ENCODE peak calls at places on chromosomes 4 and X, in ten cellular contexts. One of them, this sample, is unnamed.

GRCh38 chr4:24143741-24144140 is 253.9 kb upstream of the PPARGC1A start:
- DNase-seq in heart left ventricle: no peak
- DNase-seq in ovary: no peak
- DNase-seq in right lobe of liver: no peak
- DNase-seq in Peyer's patch: no peak
- DNase-seq in vagina: no peak
- DNase-seq in IMR-90: no peak
- DNase-seq in sigmoid colon: no peak
- DNase-seq in A549: no peak
- DNase-seq in uterus: peak; percentile 16
- DNase-seq in this sample: no peak

GRCh38 chr4:45438047-45438446 is 685.8 kb downstream of the GABRG1 start:
- DNase-seq in vagina: no peak
- DNase-seq in uterus: no peak
- DNase-seq in heart left ventricle: no peak
- DNase-seq in A549: no peak
- DNase-seq in sigmoid colon: no peak
- DNase-seq in ovary: no peak
- DNase-seq in Peyer's patch: no peak
- DNase-seq in IMR-90: no peak
- DNase-seq in right lobe of liver: no peak
- DNase-seq in this sample: no peak

GRCh38 chrX:2391869-2392606 is 108.7 kb downstream of the DHRSX start:
- DNase-seq in sigmoid colon: no peak
- DNase-seq in uterus: no peak
- DNase-seq in vagina: no peak
- DNase-seq in heart left ventricle: no peak
- DNase-seq in right lobe of liver: no peak
- DNase-seq in IMR-90: peak; percentile 82
- DNase-seq in ovary: no peak
- DNase-seq in A549: peak; percentile 98
- DNase-seq in Peyer's patch: no peak
- DNase-seq in this sample: no peak

GRCh38 chr4:90515191-90515590 is 388.0 kb downstream of the CCSER1 start:
- DNase-seq in A549: no peak
- DNase-seq in vagina: no peak
- DNase-seq in heart left ventricle: no peak
- DNase-seq in Peyer's patch: no peak
- DNase-seq in IMR-90: no peak
- DNase-seq in ovary: no peak
- DNase-seq in right lobe of liver: no peak
- DNase-seq in sigmoid colon: no peak
- DNase-seq in uterus: no peak
- DNase-seq in this sample: no peak

GRCh38 chr4:186676531-186677158 is 47.0 kb downstream of the FAT1 start:
- DNase-seq in sigmoid colon: no peak
- DNase-seq in heart left ventricle: no peak
- DNase-seq in Peyer's patch: no peak
- DNase-seq in right lobe of liver: no peak
- DNase-seq in uterus: no peak
- DNase-seq in vagina: no peak
- DNase-seq in A549: peak; percentile 70
- DNase-seq in IMR-90: peak; percentile 98
- DNase-seq in ovary: no peak
- DNase-seq in this sample: no peak

GRCh38 chrX:85996555-85996954 is 50.8 kb downstream of the CHM start:
- DNase-seq in uterus: no peak
- DNase-seq in sigmoid colon: no peak
- DNase-seq in Peyer's patch: no peak
- DNase-seq in A549: no peak
- DNase-seq in right lobe of liver: no peak
- DNase-seq in vagina: no peak
- DNase-seq in ovary: no peak
- DNase-seq in IMR-90: no peak
- DNase-seq in heart left ventricle: no peak
- DNase-seq in this sample: no peak

GRCh38 chr4:111847256-111848108 is 297.8 kb upstream of the FAM241A start:
- DNase-seq in vagina: no peak
- DNase-seq in Peyer's patch: no peak
- DNase-seq in A549: no peak
- DNase-seq in IMR-90: no peak
- DNase-seq in heart left ventricle: no peak
- DNase-seq in uterus: no peak
- DNase-seq in right lobe of liver: no peak
- DNase-seq in sigmoid colon: no peak
- DNase-seq in ovary: no peak
- DNase-seq in this sample: no peak

GRCh38 chr4:138222041-138222440 is 20.1 kb downstream of the SLC7A11 start:
- DNase-seq in sigmoid colon: no peak
- DNase-seq in A549: peak; percentile 89
- DNase-seq in heart left ventricle: no peak
- DNase-seq in Peyer's patch: no peak
- DNase-seq in vagina: no peak
- DNase-seq in IMR-90: peak; percentile 93
- DNase-seq in ovary: no peak
- DNase-seq in uterus: no peak
- DNase-seq in right lobe of liver: no peak
- DNase-seq in this sample: no peak

GRCh38 chr4:139555073-139555704 is 830 bp downstream of the SETD7 start:
- DNase-seq in vagina: no peak
- DNase-seq in IMR-90: peak; percentile 87
- DNase-seq in uterus: peak; percentile 89
- DNase-seq in sigmoid colon: peak; percentile 96
- DNase-seq in A549: peak; percentile 91
- DNase-seq in right lobe of liver: peak; percentile 94
- DNase-seq in ovary: peak; percentile 89
- DNase-seq in Peyer's patch: peak; percentile 84
- DNase-seq in heart left ventricle: peak; percentile 95
- DNase-seq in this sample: peak; percentile 21

GRCh38 chr4:139554726-139555072 is 1.3 kb downstream of the SETD7 start:
- DNase-seq in vagina: no peak
- DNase-seq in ovary: no peak
- DNase-seq in uterus: no peak
- DNase-seq in heart left ventricle: no peak
- DNase-seq in Peyer's patch: no peak
- DNase-seq in sigmoid colon: no peak
- DNase-seq in A549: no peak
- DNase-seq in IMR-90: no peak
- DNase-seq in right lobe of liver: no peak
- DNase-seq in this sample: no peak

GRCh38 chr4:139556071-139556734 is at the start of gene SETD7:
- DNase-seq in Peyer's patch: peak; percentile 81
- DNase-seq in uterus: peak; percentile 77
- DNase-seq in vagina: peak; percentile 94
- DNase-seq in ovary: peak; percentile 82
- DNase-seq in A549: peak; percentile 77
- DNase-seq in IMR-90: peak; percentile 76
- DNase-seq in heart left ventricle: peak; percentile 89
- DNase-seq in right lobe of liver: peak; percentile 89
- DNase-seq in sigmoid colon: peak; percentile 90
- DNase-seq in this sample: peak; percentile 45

GRCh38 chr4:139556735-139557505 is 901 bp upstream of the SETD7 start:
- DNase-seq in sigmoid colon: peak; percentile 79
- DNase-seq in vagina: no peak
- DNase-seq in right lobe of liver: peak; percentile 76
- DNase-seq in ovary: peak; percentile 57
- DNase-seq in A549: peak; percentile 64
- DNase-seq in heart left ventricle: peak; percentile 68
- DNase-seq in IMR-90: no peak
- DNase-seq in uterus: peak; percentile 37
- DNase-seq in Peyer's patch: peak; percentile 79
- DNase-seq in this sample: peak; percentile 11

GRCh38 chr4:139555705-139556070 is 331 bp downstream of the SETD7 start:
- DNase-seq in right lobe of liver: peak; percentile 84
- DNase-seq in ovary: peak; percentile 73
- DNase-seq in sigmoid colon: peak; percentile 82
- DNase-seq in vagina: no peak
- DNase-seq in uterus: peak; percentile 69
- DNase-seq in IMR-90: no peak
- DNase-seq in heart left ventricle: peak; percentile 67
- DNase-seq in Peyer's patch: peak; percentile 70
- DNase-seq in A549: no peak
- DNase-seq in this sample: no peak
- H3K4me1 ChIP-seq in right lobe of liver: peaks cover 7% of the 10 kb centered on the region
- H3K4me1 ChIP-seq in ovary: peaks cover 19% of the 10 kb centered on the region
- H3K4me1 ChIP-seq in sigmoid colon: peaks cover 79% of the 10 kb centered on the region
- H3K4me1 ChIP-seq in vagina: peaks cover 62% of the 10 kb centered on the region
- H3K4me1 ChIP-seq in uterus: no peaks in the 10 kb centered on the region
- H3K4me1 ChIP-seq in IMR-90: peaks cover 9% of the 10 kb centered on the region
- H3K4me1 ChIP-seq in heart left ventricle: peaks cover 56% of the 10 kb centered on the region
- H3K4me1 ChIP-seq in Peyer's patch: no peaks in the 10 kb centered on the region
- H3K4me1 ChIP-seq in A549: peaks cover 57% of the 10 kb centered on the region
- H3K4me1 ChIP-seq in this sample: peaks cover 83% of the 10 kb centered on the region

GRCh38 chr4:38663021-38663800 is 788 bp upstream of the KLF3 start:
- DNase-seq in Peyer's patch: no peak
- DNase-seq in IMR-90: no peak
- DNase-seq in right lobe of liver: no peak
- DNase-seq in ovary: peak; percentile 78
- DNase-seq in uterus: no peak
- DNase-seq in sigmoid colon: peak; percentile 80
- DNase-seq in A549: peak; percentile 38
- DNase-seq in heart left ventricle: no peak
- DNase-seq in vagina: no peak
- DNase-seq in this sample: peak; percentile 50
- TF ChIP-seq POLR2A in Peyer's patch: peak; percentile 29
- TF ChIP-seq POLR2A in IMR-90: no peak
- TF ChIP-seq POLR2A in right lobe of liver: peak; percentile 86
- TF ChIP-seq POLR2A in ovary: peak; percentile 66
- TF ChIP-seq POLR2A in uterus: peak; percentile 76
- TF ChIP-seq POLR2A in sigmoid colon: peak; percentile 10
- TF ChIP-seq POLR2A in A549: peak; percentile 45
- TF ChIP-seq POLR2A in heart left ventricle: peak; percentile 37
- TF ChIP-seq POLR2A in vagina: peak; percentile 86
- TF ChIP-seq POLR2A in this sample: no peak

DNA sequence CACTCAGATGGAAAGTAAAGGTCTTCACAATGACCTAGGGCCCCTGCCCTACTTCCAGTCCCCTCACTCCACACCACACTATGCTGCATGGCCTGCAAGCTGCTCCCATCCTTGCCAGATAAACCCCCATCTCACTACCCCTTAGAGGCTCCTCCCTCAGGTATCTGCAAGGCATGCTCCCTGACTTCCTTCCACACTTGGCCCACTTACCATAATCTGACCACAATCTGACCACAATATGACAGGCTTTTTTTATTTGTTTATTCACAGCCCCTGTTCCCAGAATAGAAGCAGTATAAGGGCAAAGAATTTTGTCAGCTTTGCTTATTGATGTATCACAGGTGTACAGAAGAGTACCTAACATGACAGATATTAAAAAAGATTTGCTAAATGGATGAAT is 124.7 kb downstream of the CAMK2D start:
- DNase-seq in sigmoid colon: no peak
- DNase-seq in heart left ventricle: no peak
- DNase-seq in A549: no peak
- DNase-seq in uterus: no peak
- DNase-seq in ovary: no peak
- DNase-seq in Peyer's patch: no peak
- DNase-seq in IMR-90: peak; percentile 62
- DNase-seq in right lobe of liver: no peak
- DNase-seq in vagina: no peak
- DNase-seq in this sample: no peak
- H3K27ac ChIP-seq in sigmoid colon: no peak overlapping the region
- H3K27ac ChIP-seq in heart left ventricle: peak overlapping the region; percentile 69
- H3K27ac ChIP-seq in A549: peak overlapping the region; percentile 57
- H3K27ac ChIP-seq in uterus: no peak overlapping the region
- H3K27ac ChIP-seq in ovary: no peak overlapping the region
- H3K27ac ChIP-seq in Peyer's patch: peak overlapping the region; percentile 44
- H3K27ac ChIP-seq in IMR-90: no peak overlapping the region
- H3K27ac ChIP-seq in right lobe of liver: no peak overlapping the region
- H3K27ac ChIP-seq in vagina: no peak overlapping the region
- H3K27ac ChIP-seq in this sample: no peak overlapping the region

DNA sequence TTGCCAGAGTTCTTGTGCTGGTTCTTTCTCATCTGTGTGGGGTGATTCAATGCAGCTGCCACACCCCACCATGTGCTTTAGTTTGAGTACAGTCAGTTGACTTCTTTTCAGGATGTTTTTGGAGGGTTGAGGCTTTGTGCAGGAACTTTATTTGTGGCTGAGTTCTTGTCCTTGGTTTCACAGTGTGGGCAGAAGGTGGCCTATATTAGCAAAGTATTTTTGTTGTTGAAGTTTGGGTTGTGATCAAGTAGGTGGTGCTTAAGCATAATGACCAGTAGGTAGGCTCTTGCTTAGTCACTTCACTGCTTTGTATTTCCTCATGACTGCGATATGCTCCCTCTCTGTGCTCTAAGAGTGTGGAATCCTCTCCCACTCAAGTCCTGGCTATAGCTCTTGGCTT is 80.3 kb downstream of the ARHGAP24 start:
- DNase-seq in uterus: no peak
- DNase-seq in sigmoid colon: no peak
- DNase-seq in ovary: no peak
- DNase-seq in IMR-90: no peak
- DNase-seq in Peyer's patch: no peak
- DNase-seq in right lobe of liver: no peak
- DNase-seq in heart left ventricle: no peak
- DNase-seq in A549: no peak
- DNase-seq in vagina: no peak
- DNase-seq in this sample: no peak
- H3K4me1 ChIP-seq in uterus: no peaks in the 10 kb centered on the region
- H3K4me1 ChIP-seq in sigmoid colon: no peaks in the 10 kb centered on the region
- H3K4me1 ChIP-seq in ovary: no peaks in the 10 kb centered on the region
- H3K4me1 ChIP-seq in IMR-90: no peaks in the 10 kb centered on the region
- H3K4me1 ChIP-seq in Peyer's patch: peaks cover 15% of the 10 kb centered on the region
- H3K4me1 ChIP-seq in right lobe of liver: no peaks in the 10 kb centered on the region
- H3K4me1 ChIP-seq in heart left ventricle: peaks cover 3% of the 10 kb centered on the region
- H3K4me1 ChIP-seq in A549: no peaks in the 10 kb centered on the region
- H3K4me1 ChIP-seq in vagina: no peaks in the 10 kb centered on the region
- H3K4me1 ChIP-seq in this sample: no peaks in the 10 kb centered on the region

DNA sequence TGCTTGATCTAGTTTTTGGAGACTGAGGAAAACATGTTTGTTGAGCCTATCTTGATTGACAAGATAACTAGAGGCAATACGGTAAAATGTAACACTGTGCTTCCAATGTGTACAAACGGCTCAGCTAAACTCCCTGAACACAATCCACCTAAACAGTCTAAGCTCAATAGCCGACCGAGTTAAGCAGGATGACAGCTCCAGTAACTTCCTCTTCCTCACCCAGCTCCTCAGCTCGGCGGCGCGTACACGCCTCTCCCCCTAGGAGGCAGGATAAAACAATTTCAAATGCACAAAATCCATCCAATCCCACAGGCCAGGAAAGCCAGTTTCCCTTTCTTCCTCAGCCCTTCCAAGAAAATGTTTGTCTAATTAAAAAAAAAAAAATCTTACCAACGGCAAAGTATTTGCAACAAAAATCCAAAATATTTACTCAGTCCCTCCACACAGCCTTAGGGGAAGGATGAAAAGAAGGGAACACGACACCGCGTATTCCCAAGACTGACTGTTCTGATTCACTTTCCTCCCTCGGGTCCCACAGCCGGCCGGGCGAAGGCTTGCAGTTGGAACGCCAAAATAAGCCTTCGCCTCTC is 996 bp downstream of the CNOT6L start:
- DNase-seq in vagina: no peak
- DNase-seq in A549: peak; percentile 83
- DNase-seq in right lobe of liver: peak; percentile 79
- DNase-seq in Peyer's patch: peak; percentile 74
- DNase-seq in ovary: peak; percentile 69
- DNase-seq in IMR-90: peak; percentile 83
- DNase-seq in uterus: peak; percentile 62
- DNase-seq in sigmoid colon: peak; percentile 88
- DNase-seq in heart left ventricle: peak; percentile 83
- DNase-seq in this sample: peak; percentile 1
- TF ChIP-seq POLR2A in vagina: no peak
- TF ChIP-seq POLR2A in A549: no peak
- TF ChIP-seq POLR2A in right lobe of liver: no peak
- TF ChIP-seq POLR2A in Peyer's patch: no peak
- TF ChIP-seq POLR2A in ovary: no peak
- TF ChIP-seq POLR2A in IMR-90: no peak
- TF ChIP-seq POLR2A in uterus: no peak
- TF ChIP-seq POLR2A in sigmoid colon: no peak
- TF ChIP-seq POLR2A in heart left ventricle: no peak
- TF ChIP-seq POLR2A in this sample: no peak

This sample was measured in esophagus squamous epithelium.